ENCODE peak calls at places on chromosome 17, in four cellular contexts. One of them, this sample, is unnamed.

GRCh38 chr17:74960739-74961342 is 11.7 kb downstream of the HID1 start:
- DNase-seq in GM12865: peak
- DNase-seq in OCI-LY7: peak
- DNase-seq in cardiac fibroblast: peak
- DNase-seq in this sample: peak

GRCh38 chr17:42928714-42929496 is 28.3 kb downstream of the G6PC1 start:
- DNase-seq in cardiac fibroblast: peak
- DNase-seq in GM12865: peak
- DNase-seq in OCI-LY7: peak
- DNase-seq in this sample: peak

GRCh38 chr17:55584055-55584685 is 72.9 kb upstream of the SMIM36 start:
- DNase-seq in cardiac fibroblast: peak
- DNase-seq in GM12865: no peak
- DNase-seq in OCI-LY7: no peak
- DNase-seq in this sample: peak

GRCh38 chr17:50807675-50808074 is 27.7 kb upstream of the WFIKKN2 start:
- DNase-seq in cardiac fibroblast: no peak
- DNase-seq in OCI-LY7: no peak
- DNase-seq in GM12865: no peak
- DNase-seq in this sample: no peak

GRCh38 chr17:34757611-34758010 is 178.2 kb downstream of the TMEM132E start:
- DNase-seq in OCI-LY7: no peak
- DNase-seq in GM12865: no peak
- DNase-seq in cardiac fibroblast: no peak
- DNase-seq in this sample: no peak

GRCh38 chr17:7314719-7315569 is at the start of gene GPS2:
- DNase-seq in GM12865: peak
- DNase-seq in OCI-LY7: peak
- DNase-seq in cardiac fibroblast: peak
- DNase-seq in this sample: peak

GRCh38 chr17:65236321-65236720 is 99.2 kb downstream of the RGS9 start:
- DNase-seq in GM12865: no peak
- DNase-seq in cardiac fibroblast: no peak
- DNase-seq in OCI-LY7: no peak
- DNase-seq in this sample: no peak

GRCh38 chr17:6461246-6461645 is 17.0 kb downstream of the PIMREG start:
- DNase-seq in cardiac fibroblast: no peak
- DNase-seq in GM12865: no peak
- DNase-seq in OCI-LY7: no peak
- DNase-seq in this sample: no peak

GRCh38 chr17:64385187-64386083 is 5.2 kb downstream of the PECAM1 start:
- DNase-seq in OCI-LY7: no peak
- DNase-seq in GM12865: peak
- DNase-seq in cardiac fibroblast: peak
- DNase-seq in this sample: peak

GRCh38 chr17:18257268-18257681 is 1.3 kb downstream of the FLII start:
- DNase-seq in OCI-LY7: no peak
- DNase-seq in GM12865: no peak
- DNase-seq in cardiac fibroblast: no peak
- DNase-seq in this sample: no peak

GRCh38 chr17:61251939-61252865 is 147.4 kb upstream of the TBX2 start:
- DNase-seq in cardiac fibroblast: peak
- DNase-seq in OCI-LY7: no peak
- DNase-seq in GM12865: peak
- DNase-seq in this sample: peak

GRCh38 chr17:59846391-59847165 is 46.2 kb downstream of the TUBD1 start:
- DNase-seq in cardiac fibroblast: peak
- DNase-seq in OCI-LY7: peak
- DNase-seq in GM12865: peak
- DNase-seq in this sample: peak

GRCh38 chr17:48522990-48523389 is 7.8 kb downstream of the HOXB1 start:
- DNase-seq in OCI-LY7: no peak
- DNase-seq in cardiac fibroblast: no peak
- DNase-seq in GM12865: no peak
- DNase-seq in this sample: no peak

GRCh38 chr17:80795737-80796136 is 195.9 kb upstream of the CHMP6 start:
- DNase-seq in OCI-LY7: no peak
- DNase-seq in cardiac fibroblast: peak
- DNase-seq in GM12865: no peak
- DNase-seq in this sample: no peak

GRCh38 chr17:80872999-80873951 is 118.4 kb upstream of the CHMP6 start:
- DNase-seq in OCI-LY7: no peak
- DNase-seq in cardiac fibroblast: no peak
- DNase-seq in GM12865: no peak
- DNase-seq in this sample: peak

DNA sequence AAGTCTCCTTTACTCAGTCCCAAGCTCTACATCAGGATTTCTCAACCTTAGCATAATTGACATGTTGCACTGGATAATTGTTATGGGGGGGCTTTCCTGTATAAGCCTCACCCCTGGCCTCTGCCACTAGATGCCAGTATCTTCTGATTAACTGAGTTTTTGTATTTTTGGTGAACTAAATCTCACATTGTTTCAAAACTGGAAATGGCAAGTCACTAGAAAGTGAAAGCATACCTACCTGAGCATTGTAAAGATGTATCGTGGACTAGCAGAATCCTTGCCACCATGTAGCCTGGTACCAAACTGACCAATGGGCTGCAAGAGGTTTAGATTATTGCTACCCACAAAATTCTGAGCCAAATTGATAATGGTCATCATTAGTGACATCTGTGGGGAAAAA is 15.0 kb downstream of the TOP2A start:
- DNase-seq in cardiac fibroblast: no peak
- DNase-seq in OCI-LY7: no peak
- DNase-seq in GM12865: no peak
- DNase-seq in this sample: no peak
- TF ChIP-seq CTCF in cardiac fibroblast: no peak
- TF ChIP-seq CTCF in OCI-LY7: no peak
- TF ChIP-seq CTCF in GM12865: no peak
- TF ChIP-seq CTCF in this sample: peak

DNA sequence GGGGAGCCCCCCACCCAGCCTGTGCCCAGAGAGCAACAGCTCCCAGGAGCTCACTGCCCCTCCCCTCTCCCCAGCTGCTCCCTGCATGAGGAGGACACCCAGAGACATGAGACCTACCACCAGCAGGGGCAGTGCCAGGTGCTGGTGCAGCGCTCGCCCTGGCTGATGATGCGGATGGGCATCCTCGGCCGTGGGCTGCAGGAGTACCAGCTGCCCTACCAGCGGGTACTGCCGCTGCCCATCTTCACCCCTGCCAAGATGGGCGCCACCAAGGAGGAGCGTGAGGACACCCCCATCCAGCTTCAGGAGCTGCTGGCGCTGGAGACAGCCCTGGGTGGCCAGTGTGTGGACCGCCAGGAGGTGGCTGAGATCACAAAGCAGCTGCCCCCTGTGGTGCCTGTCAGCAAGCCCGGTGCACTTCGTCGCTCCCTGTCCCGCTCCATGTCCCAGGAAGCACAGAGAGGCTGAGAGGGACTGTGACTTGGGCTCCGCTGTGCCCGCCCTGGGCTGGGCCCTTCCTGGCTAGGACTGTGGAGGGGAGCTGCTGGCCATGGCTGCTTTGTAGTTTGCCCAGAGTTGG is 583 bp downstream of the TCAP start:
- DNase-seq in cardiac fibroblast: no peak
- DNase-seq in OCI-LY7: no peak
- DNase-seq in GM12865: no peak
- DNase-seq in this sample: no peak
- TF ChIP-seq CTCF in cardiac fibroblast: no peak
- TF ChIP-seq CTCF in OCI-LY7: no peak
- TF ChIP-seq CTCF in GM12865: no peak
- TF ChIP-seq CTCF in this sample: peak

DNA sequence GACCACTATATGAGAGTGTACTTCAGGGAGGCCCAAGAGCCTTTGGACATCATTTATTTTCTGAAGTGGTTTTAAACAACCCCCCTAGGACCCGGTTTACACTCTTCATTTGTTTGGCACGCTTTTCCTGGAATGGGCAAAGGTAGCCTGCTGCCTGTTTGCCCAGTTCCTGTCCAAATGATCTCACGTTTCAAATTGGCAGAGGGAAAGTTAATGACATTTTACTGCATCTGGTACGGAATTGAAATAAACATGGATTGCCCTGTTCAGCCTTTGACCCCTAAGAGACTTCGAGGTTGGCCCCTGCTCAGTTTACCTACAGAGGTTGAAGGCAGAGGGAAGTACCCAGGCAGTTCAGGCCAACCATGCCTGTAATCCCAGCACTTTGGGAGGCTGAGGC is 5.8 kb upstream of the RPRML start:
- DNase-seq in GM12865: no peak
- DNase-seq in cardiac fibroblast: no peak
- DNase-seq in OCI-LY7: no peak
- DNase-seq in this sample: no peak
- TF ChIP-seq CTCF in GM12865: no peak
- TF ChIP-seq CTCF in cardiac fibroblast: no peak
- TF ChIP-seq CTCF in OCI-LY7: no peak
- TF ChIP-seq CTCF in this sample: no peak

GRCh38 chr17:9256361-9256943 is 235.1 kb downstream of the NTN1 start:
- DNase-seq in GM12865: no peak
- DNase-seq in OCI-LY7: no peak
- DNase-seq in cardiac fibroblast: no peak
- DNase-seq in this sample: no peak
- TF ChIP-seq CTCF in GM12865: no peak
- TF ChIP-seq CTCF in OCI-LY7: no peak
- TF ChIP-seq CTCF in cardiac fibroblast: no peak
- TF ChIP-seq CTCF in this sample: no peak